ENCODE peak calls at places on chromosomes 2 and 18, in eight cellular contexts. V is uterus, L is mesenchymal stem cell, X is upper lobe of right lung, K is prostate gland, G is fibroblast of lung, M is HCT116, C is DND-41. B is an unnamed sample.

GRCh38 chr2:195871326-195871725 is 197.3 kb downstream of the DNAH7 start:
- DNase-seq in V (no peak), L (no peak), X (no peak), K (no peak), G (peak; percentile 19), M (no peak), C (no peak), B (no peak)

GRCh38 chr2:39479696-39480095 is 42.6 kb upstream of the MAP4K3 start:
- DNase-seq in V (no peak), L (peak; percentile 69), X (no peak), K (no peak), G (no peak), M (no peak), C (no peak), B (no peak)

GRCh38 chr2:177143444-177143843 is 69.2 kb upstream of the HNRNPA3 start:
- DNase-seq in V (peak; percentile 36), L (peak; percentile 85), X (no peak), K (no peak), G (peak; percentile 60), M (no peak), C (no peak), B (no peak)

GRCh38 chr2:165958313-165958712 is 4.7 kb upstream of the TTC21B start:
- DNase-seq in V (no peak), L (no peak), X (no peak), K (no peak), G (no peak), M (no peak), C (no peak), B (no peak)

GRCh38 chr18:4433762-4434161 is 21.3 kb downstream of the DLGAP1 start:
- DNase-seq in V (no peak), L (no peak), X (no peak), K (no peak), G (peak; percentile 92), M (no peak), C (no peak), B (no peak)

GRCh38 chr18:36481201-36481657 is 183.7 kb downstream of the FHOD3 start:
- DNase-seq in V (no peak), L (no peak), X (no peak), K (no peak), G (no peak), M (no peak), C (no peak), B (no peak)

GRCh38 chr2:88059979-88060906 is 4.7 kb upstream of the KRCC1 start:
- DNase-seq in V (no peak), L (peak; percentile 39), X (no peak), K (no peak), G (peak; percentile 29), M (peak; percentile 32), C (peak; percentile 39), B (peak; percentile 39)

GRCh38 chr2:109289011-109289410 is 160.0 kb downstream of the SH3RF3 start:
- DNase-seq in V (no peak), L (no peak), X (no peak), K (no peak), G (no peak), M (no peak), C (no peak), B (no peak)

GRCh38 chr2:235595420-235596010 is 101.7 kb downstream of the AGAP1 start:
- DNase-seq in V (peak; percentile 77), L (peak; percentile 77), X (no peak), K (peak; percentile 53), G (peak; percentile 59), M (peak; percentile 47), C (peak; percentile 62), B (peak; percentile 37)

GRCh38 chr2:191376981-191377629 is 131.9 kb downstream of the MYO1B start:
- DNase-seq in V (peak; percentile 73), L (peak; percentile 94), X (peak; percentile 70), K (peak; percentile 37), G (peak; percentile 97), M (peak; percentile 80), C (peak; percentile 20), B (peak; percentile 63)

GRCh38 chr18:65623686-65624085 is 127.1 kb upstream of the CDH7 start:
- DNase-seq in V (no peak), L (no peak), X (no peak), K (no peak), G (no peak), M (no peak), C (no peak), B (no peak)

GRCh38 chr2:12045864-12046291 is 299.4 kb downstream of the LPIN1 start:
- DNase-seq in V (no peak), L (no peak), X (no peak), K (no peak), G (no peak), M (no peak), C (no peak), B (no peak)

GRCh38 chr2:30178618-30179404 is 32.0 kb downstream of the YPEL5 start:
- DNase-seq in V (peak; percentile 63), L (peak; percentile 67), X (no peak), K (no peak), G (no peak), M (no peak), C (no peak), B (no peak)

GRCh38 chr18:23336072-23336471 is 117.0 kb upstream of the RIOK3 start:
- DNase-seq in V (no peak), L (no peak), X (no peak), K (no peak), G (no peak), M (no peak), C (no peak), B (no peak)

GRCh38 chr2:64721326-64721633 is 67.6 kb upstream of the SERTAD2 start:
- DNase-seq in V (no peak), L (no peak), X (no peak), K (no peak), G (no peak), M (no peak), C (no peak), B (no peak)

GRCh38 chr2:64718250-64718866 is 64.6 kb upstream of the SERTAD2 start:
- DNase-seq in V (no peak), L (no peak), X (no peak), K (no peak), G (no peak), M (no peak), C (no peak), B (no peak)

GRCh38 chr2:64713686-64714085 is 60.0 kb upstream of the SERTAD2 start:
- DNase-seq in V (no peak), L (no peak), X (no peak), K (no peak), G (no peak), M (no peak), C (no peak), B (no peak)

GRCh38 chr2:64720543-64721325 is 67.0 kb upstream of the SERTAD2 start:
- DNase-seq in V (no peak), L (no peak), X (no peak), K (no peak), G (no peak), M (no peak), C (no peak), B (no peak)

DNA sequence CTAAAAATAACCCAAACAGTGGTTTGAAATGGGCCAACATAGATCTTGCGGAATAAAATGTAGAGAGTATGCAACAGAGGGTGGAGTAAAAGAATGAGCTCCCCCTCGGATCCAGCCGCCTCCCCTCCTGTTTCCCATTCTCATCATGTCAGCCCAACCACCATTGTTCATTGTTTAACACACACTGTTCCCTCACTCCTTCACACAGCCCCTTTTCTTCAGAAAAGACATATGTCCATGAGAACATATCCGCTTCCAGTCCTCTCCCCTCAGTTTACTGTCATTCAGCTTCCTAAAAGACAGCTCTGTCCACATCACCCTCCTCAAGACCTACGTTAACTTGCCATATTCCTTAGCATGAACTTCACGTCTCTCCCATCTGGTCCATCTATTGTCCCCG is 62.9 kb upstream of the SERTAD2 start:
- DNase-seq in V (no peak), L (no peak), X (no peak), K (no peak), G (no peak), M (no peak), C (no peak), B (no peak)
- H3K27ac ChIP-seq in V (no peak overlapping the region), L (no peak overlapping the region), X (no peak overlapping the region), K (no peak overlapping the region), G (no peak overlapping the region), M (no peak overlapping the region), C (no peak overlapping the region), B (no peak overlapping the region)

DNA sequence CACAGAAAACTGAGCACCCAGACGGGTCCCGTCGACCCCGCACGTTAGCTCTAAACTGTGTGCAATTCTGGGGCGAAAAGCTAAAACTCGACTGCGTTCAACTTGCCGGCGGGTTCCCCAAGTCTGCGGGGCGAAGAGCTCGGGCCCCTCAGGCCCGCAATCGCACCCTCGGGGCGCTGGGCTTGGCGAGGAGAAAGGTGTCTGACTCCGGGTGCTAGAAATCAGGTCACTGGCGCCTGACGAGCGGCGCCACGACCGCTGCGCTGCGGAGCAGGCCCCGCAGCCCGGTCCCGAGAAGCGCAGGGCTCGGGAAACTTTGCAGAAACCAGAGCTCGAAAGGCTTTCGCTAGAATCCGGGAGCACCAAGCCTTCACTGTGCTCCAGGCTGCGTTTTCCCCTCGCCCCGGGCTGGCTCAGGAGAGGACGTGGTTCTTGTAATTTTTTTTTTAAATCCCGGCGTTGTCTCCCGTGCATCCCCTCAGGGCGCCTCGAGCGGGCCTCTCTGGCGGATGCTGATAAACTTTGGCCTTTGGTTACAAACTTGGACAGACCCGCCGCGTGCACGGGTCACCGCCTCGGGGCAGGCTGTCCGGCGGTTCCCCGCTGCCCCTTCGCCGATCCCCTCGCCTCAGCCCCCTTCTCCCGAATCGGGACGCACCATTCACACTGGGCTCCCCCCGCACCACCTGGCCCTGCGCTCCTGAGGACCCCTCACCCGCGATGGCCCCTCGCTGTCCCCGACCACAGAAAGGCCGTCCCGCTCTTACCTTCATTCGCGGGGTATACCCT is 519 bp downstream of the EPHA4 start:
- DNase-seq in V (peak; percentile 40), L (peak; percentile 71), X (peak; percentile 75), K (peak; percentile 15), G (peak; percentile 50), M (no peak), C (no peak), B (no peak)
- H3K27ac ChIP-seq in V (peak overlapping the region; percentile 89), L (peak overlapping the region; percentile 69), X (peak overlapping the region; percentile 81), K (peak overlapping the region; percentile 76), G (peak overlapping the region; percentile 71), M (no peak overlapping the region), C (no peak overlapping the region), B (no peak overlapping the region)

DNA sequence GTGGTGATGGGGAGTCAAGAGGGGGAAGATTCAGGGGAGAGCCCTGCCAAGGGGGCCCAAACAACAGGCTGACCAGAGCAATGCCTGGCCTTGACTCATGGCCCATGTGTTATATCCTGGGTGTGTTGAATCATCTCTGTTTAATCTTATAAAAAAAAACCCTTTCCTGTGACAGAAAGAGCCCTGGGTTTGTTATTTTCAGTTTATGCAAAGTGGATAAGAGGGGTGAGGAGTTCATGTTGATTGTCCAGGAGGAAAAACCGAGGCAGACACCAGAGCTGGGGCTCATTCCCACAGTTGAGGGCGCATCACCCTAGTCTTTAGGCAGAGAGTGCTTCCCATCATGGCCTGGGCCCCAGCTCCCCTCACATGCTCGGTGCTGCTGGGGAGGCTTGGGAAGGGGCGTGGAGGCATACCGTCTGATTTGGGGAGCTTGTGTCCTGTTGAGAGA is 30.9 kb upstream of the IL37 start:
- DNase-seq in V (no peak), L (peak; percentile 77), X (no peak), K (no peak), G (peak; percentile 80), M (no peak), C (no peak), B (no peak)
- H3K27ac ChIP-seq in V (no peak overlapping the region), L (no peak overlapping the region), X (no peak overlapping the region), K (no peak overlapping the region), G (no peak overlapping the region), M (no peak overlapping the region), C (no peak overlapping the region), B (peak overlapping the region; percentile 100)

GRCh38 chr2:10079931-10080535 is at the start of gene CYS1:
- DNase-seq in V (peak; percentile 53), L (no peak), X (no peak), K (no peak), G (peak; percentile 15), M (no peak), C (no peak), B (no peak)
- H3K27ac ChIP-seq in V (peak within 1 kb of the TSS; percentile 94), L (peak within 1 kb of the TSS; percentile 91), X (peak within 1 kb of the TSS; percentile 56), K (peak within 1 kb of the TSS; percentile 60), G (no peak within 1 kb of the TSS), M (peak within 1 kb of the TSS; percentile 46), C (no peak within 1 kb of the TSS), B (no peak within 1 kb of the TSS)